ENCODE peak calls at places on chromosomes 5 and 9, in ten cellular contexts. A is upper lobe of right lung; E is thoracic aorta; M is neuronal stem cell; L is tibial nerve; G is SJSA1; B is SK-N-SH; R is psoas muscle; V is left ventricle myocardium inferior; O is CD8-positive, alpha-beta T cell. D is an unnamed sample.

GRCh38 chr5:111707624-111708165 is 49.3 kb downstream of the NREP start:
- DNase-seq in B (no peak), V (no peak), L (no peak), R (no peak), A (no peak), G (no peak), O (no peak), M (no peak), E (no peak), D (no peak)

GRCh38 chr5:177447611-177448243 is 1.1 kb downstream of the PRR7 start:
- DNase-seq in B (peak; percentile 77), G (peak; percentile 94), R (peak; percentile 64), L (no peak), M (peak; percentile 73), E (peak; percentile 52), A (no peak), V (no peak), O (no peak), D (peak; percentile 89)

GRCh38 chr9:75063556-75064305 is 24.2 kb downstream of the NMRK1 start:
- DNase-seq in B (no peak), M (no peak), A (no peak), L (no peak), G (no peak), O (no peak), E (no peak), V (no peak), R (no peak), D (no peak)

GRCh38 chr5:150130493-150130922 is 25.1 kb downstream of the PDGFRB start:
- DNase-seq in E (no peak), B (no peak), R (no peak), A (no peak), G (no peak), O (no peak), L (no peak), V (no peak), M (no peak), D (peak; percentile 86)

GRCh38 chr9:126147620-126148522 is 178.8 kb upstream of the MVB12B start:
- DNase-seq in B (peak; percentile 26), G (peak; percentile 27), O (no peak), V (no peak), E (no peak), M (no peak), R (no peak), A (peak; percentile 3), L (no peak), D (no peak)

GRCh38 chr5:151755383-151755782 is 3.0 kb downstream of the ATOX1 start:
- DNase-seq in L (no peak), V (no peak), B (no peak), R (no peak), M (no peak), A (no peak), E (no peak), O (no peak), G (peak; percentile 17), D (no peak)

GRCh38 chr9:138061631-138062030 is 184.0 kb downstream of the CACNA1B start:
- DNase-seq in L (no peak), V (no peak), M (no peak), A (no peak), O (no peak), B (no peak), G (no peak), R (no peak), E (no peak), D (no peak)

GRCh38 chr5:131305138-131305650 is 41.3 kb downstream of the CDC42SE2 start:
- DNase-seq in M (no peak), V (no peak), B (no peak), L (no peak), G (no peak), O (no peak), A (no peak), E (no peak), R (no peak), D (no peak)

GRCh38 chr9:137114613-137115393 is at the start of gene DPP7:
- DNase-seq in O (peak; percentile 63), M (no peak), G (no peak), L (peak; percentile 55), B (peak; percentile 95), R (peak; percentile 87), A (peak; percentile 90), V (peak; percentile 82), E (no peak), D (peak; percentile 92)

GRCh38 chr5:157912621-157913325 is 53.8 kb upstream of the CLINT1 start:
- DNase-seq in M (no peak), A (no peak), B (no peak), L (no peak), V (no peak), O (no peak), R (no peak), E (no peak), G (no peak), D (no peak)

GRCh38 chr5:56179442-56179841 is 53.7 kb downstream of the ANKRD55 start:
- DNase-seq in A (no peak), V (no peak), M (no peak), L (no peak), O (no peak), E (no peak), G (no peak), B (no peak), R (no peak), D (no peak)

GRCh38 chr9:70578720-70579119 is 164.3 kb upstream of the KLF9 start:
- DNase-seq in E (no peak), R (no peak), M (no peak), B (no peak), A (no peak), L (no peak), G (no peak), O (no peak), V (no peak), D (no peak)

GRCh38 chr9:136220017-136220729 is 15.2 kb upstream of the LHX3 start:
- DNase-seq in V (no peak), B (no peak), O (no peak), E (no peak), A (no peak), G (no peak), L (no peak), R (no peak), M (no peak), D (no peak)

GRCh38 chr5:178476531-178476930 is 113.7 kb downstream of the COL23A1 start:
- DNase-seq in E (no peak), A (no peak), M (no peak), G (no peak), B (no peak), R (no peak), V (no peak), L (no peak), O (no peak), D (no peak)

GRCh38 chr5:10513501-10514442 is 50.1 kb upstream of the ANKRD33B start:
- DNase-seq in L (no peak), R (no peak), A (no peak), G (peak; percentile 87), O (no peak), B (no peak), M (no peak), E (no peak), V (no peak), D (peak; percentile 87)

GRCh38 chr5:128021411-128021810 is 62.2 kb upstream of the SLC12A2 start:
- DNase-seq in B (no peak), M (no peak), E (no peak), A (no peak), V (no peak), R (no peak), O (no peak), G (no peak), L (no peak), D (no peak)

GRCh38 chr9:69044226-69045219 is 9.0 kb downstream of the FXN start:
- DNase-seq in M (no peak), G (no peak), E (no peak), O (no peak), A (no peak), B (peak; percentile 50), L (no peak), V (no peak), R (no peak), D (peak; percentile 55)

GRCh38 chr5:142145106-142145900 is 36.7 kb downstream of the NDFIP1 start:
- DNase-seq in R (no peak), O (peak; percentile 38), M (no peak), L (peak; percentile 56), B (peak; percentile 57), G (peak; percentile 79), V (no peak), A (no peak), E (peak; percentile 28), D (peak; percentile 70)

GRCh38 chr5:172446336-172447051 is 7.8 kb downstream of the SH3PXD2B start:
- DNase-seq in B (peak; percentile 54), L (no peak), A (no peak), O (no peak), E (no peak), M (no peak), G (no peak), R (no peak), V (no peak), D (no peak)

GRCh38 chr9:72577212-72577753 is 55.9 kb downstream of the TMC1 start:
- DNase-seq in V (no peak), L (no peak), R (no peak), B (no peak), A (no peak), O (no peak), G (no peak), M (no peak), E (no peak), D (no peak)
- H3K4me3 ChIP-seq in V (peak overlapping the region; percentile 43), L (no peak overlapping the region), R (peak overlapping the region; percentile 52), B (no peak overlapping the region), A (no peak overlapping the region), O (no peak overlapping the region), G (no peak overlapping the region), M (no peak overlapping the region), E (peak overlapping the region; percentile 12), D (no peak overlapping the region)

GRCh38 chr5:31232273-31232888 is 38.9 kb downstream of the CDH6 start:
- DNase-seq in G (no peak), B (peak; percentile 36), M (peak; percentile 46), L (no peak), A (no peak), E (no peak), O (no peak), R (no peak), V (no peak), D (peak; percentile 43)
- H3K36me3 ChIP-seq in G (no peaks in the 10 kb centered on the region), B (no peaks in the 10 kb centered on the region), M (no peaks in the 10 kb centered on the region), L (no peaks in the 10 kb centered on the region), A (no peaks in the 10 kb centered on the region), E (no peaks in the 10 kb centered on the region), O (no peaks in the 10 kb centered on the region), R (no peaks in the 10 kb centered on the region), V (no peaks in the 10 kb centered on the region), D (no peaks in the 10 kb centered on the region)

DNA sequence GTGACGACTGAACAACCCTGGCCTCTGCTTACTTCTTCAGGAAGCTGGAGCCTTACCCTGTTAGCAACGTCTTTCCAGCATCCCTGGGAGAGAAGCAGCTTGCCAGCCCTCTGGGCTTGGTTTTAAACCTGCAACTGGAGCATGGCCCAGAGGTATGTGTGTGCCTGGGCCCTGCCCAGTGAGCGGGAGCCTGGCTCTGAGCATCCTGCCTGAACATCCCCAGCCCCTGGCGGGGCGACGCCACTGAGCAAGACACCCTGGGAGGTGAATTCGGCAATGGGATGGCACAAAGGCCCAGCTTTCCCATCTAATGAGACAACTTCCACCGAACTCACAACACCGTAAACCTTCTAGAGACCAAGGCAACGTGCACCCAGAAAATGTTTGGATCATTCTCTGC is 23.6 kb downstream of the IRX4 start:
- DNase-seq in L (no peak), B (no peak), V (no peak), G (no peak), O (no peak), E (no peak), A (no peak), M (no peak), R (no peak), D (no peak)
- H3K27me3 ChIP-seq in L (peaks cover 6% of the 10 kb centered on the region), B (peaks cover 86% of the 10 kb centered on the region), V (peaks cover 30% of the 10 kb centered on the region), G (no peaks in the 10 kb centered on the region), O (no peaks in the 10 kb centered on the region), E (no peaks in the 10 kb centered on the region), A (peaks cover 44% of the 10 kb centered on the region), M (no peaks in the 10 kb centered on the region), R (peaks cover 38% of the 10 kb centered on the region), D (no peaks in the 10 kb centered on the region)

GRCh38 chr5:135053278-135053677 is 19.2 kb upstream of the PITX1 start:
- DNase-seq in A (no peak), O (no peak), V (no peak), R (peak; percentile 12), M (no peak), G (no peak), E (no peak), L (no peak), B (no peak), D (no peak)
- H3K4me3 ChIP-seq in A (no peak overlapping the region), O (no peak overlapping the region), V (no peak overlapping the region), R (no peak overlapping the region), M (no peak overlapping the region), G (no peak overlapping the region), E (no peak overlapping the region), L (no peak overlapping the region), B (no peak overlapping the region), D (no peak overlapping the region)